ENCODE peak calls at places on chromosomes 3 and 15, in nine cellular contexts. P is testis; J is mesenchymal stem cell; I is psoas muscle; Q is CD4-positive, alpha-beta memory T cell; W is cardiac muscle cell; G is mucosa of descending colon; A is CD8-positive, alpha-beta memory T cell; M is HepG2. E is an unnamed sample. For H3K4me1, the result is how much of the 10 kb centered on the place peaks cover.

GRCh38 chr15:94327356-94327936 is 96.1 kb downstream of the MCTP2 start:
- DNase-seq in P (no peak), J (peak), I (no peak), Q (no peak), W (peak), G (no peak), A (no peak), M (peak), E (no peak)

GRCh38 chr3:195889843-195890407 is 18.4 kb downstream of the TNK2 start:
- DNase-seq in P (peak), J (no peak), I (peak), Q (no peak), W (no peak), G (no peak), A (no peak), M (no peak), E (no peak)

GRCh38 chr15:27973886-27974285 is 125.2 kb downstream of the OCA2 start:
- DNase-seq in P (no peak), J (no peak), I (no peak), Q (no peak), W (no peak), G (no peak), A (no peak), M (no peak), E (no peak)

GRCh38 chr3:149080011-149080698 is 6.2 kb downstream of the HLTF start:
- DNase-seq in P (no peak), J (peak), I (no peak), Q (no peak), W (no peak), G (no peak), A (no peak), M (no peak), E (no peak)

GRCh38 chr3:54905230-54905888 is 22.5 kb downstream of the LRTM1 start:
- DNase-seq in P (no peak), J (no peak), I (no peak), Q (no peak), W (no peak), G (no peak), A (no peak), M (no peak), E (no peak)

GRCh38 chr15:60760646-60761504 is 281.9 kb upstream of the ICE2 start:
- DNase-seq in P (no peak), J (peak), I (no peak), Q (no peak), W (no peak), G (no peak), A (no peak), M (no peak), E (no peak)

GRCh38 chr15:57017024-57017423 is 98.6 kb downstream of the TCF12 start:
- DNase-seq in P (no peak), J (peak), I (no peak), Q (no peak), W (peak), G (no peak), A (no peak), M (peak), E (no peak)

GRCh38 chr3:106004137-106004600 is 135.4 kb upstream of the CBLB start:
- DNase-seq in P (no peak), J (peak), I (no peak), Q (no peak), W (no peak), G (no peak), A (no peak), M (no peak), E (no peak)

GRCh38 chr3:125062904-125063618 is 7.3 kb upstream of the HEG1 start:
- DNase-seq in P (peak), J (peak), I (no peak), Q (no peak), W (peak), G (no peak), A (no peak), M (peak), E (no peak)

GRCh38 chr3:152638707-152639450 is 196.1 kb upstream of the P2RY1 start:
- DNase-seq in P (peak), J (no peak), I (no peak), Q (no peak), W (no peak), G (no peak), A (no peak), M (no peak), E (no peak)

GRCh38 chr15:40756938-40757337 is 1.9 kb upstream of the RMDN3 start:
- DNase-seq in P (no peak), J (no peak), I (peak), Q (no peak), W (no peak), G (no peak), A (no peak), M (no peak), E (no peak)

GRCh38 chr3:102258666-102259227 is 176.1 kb upstream of the ZPLD1 start:
- DNase-seq in P (no peak), J (no peak), I (no peak), Q (no peak), W (no peak), G (no peak), A (no peak), M (no peak), E (no peak)

GRCh38 chr15:43516801-43517353 is 531 bp upstream of the MAP1A start:
- DNase-seq in P (no peak), J (peak), I (no peak), Q (no peak), W (peak), G (no peak), A (no peak), M (no peak), E (no peak)

GRCh38 chr3:111283165-111283564 is 211.5 kb downstream of the NECTIN3 start:
- DNase-seq in P (peak), J (no peak), I (no peak), Q (no peak), W (no peak), G (no peak), A (no peak), M (no peak), E (no peak)

GRCh38 chr15:60830479-60830878 is 351.5 kb upstream of the ICE2 start:
- DNase-seq in P (no peak), J (peak), I (no peak), Q (no peak), W (no peak), G (no peak), A (no peak), M (no peak), E (no peak)

GRCh38 chr3:32428092-32429068 is 36.7 kb downstream of the CMTM7 start:
- DNase-seq in P (no peak), J (no peak), I (no peak), Q (peak), W (no peak), G (no peak), A (peak), M (no peak), E (peak)

GRCh38 chr3:101824691-101825090 is 24.6 kb upstream of the NFKBIZ start:
- DNase-seq in P (no peak), J (no peak), I (no peak), Q (no peak), W (no peak), G (no peak), A (no peak), M (no peak), E (no peak)

GRCh38 chr3:43710607-43711006 is 19.9 kb downstream of the ABHD5 start:
- DNase-seq in P (no peak), J (no peak), I (no peak), Q (no peak), W (no peak), G (no peak), A (no peak), M (no peak), E (no peak)

GRCh38 chr3:188241072-188241471 is 87.1 kb downstream of the LPP start:
- DNase-seq in P (peak), J (peak), I (peak), Q (no peak), W (peak), G (no peak), A (no peak), M (no peak), E (no peak)

GRCh38 chr15:78628227-78628626 is 7.4 kb upstream of the CHRNA3 start:
- DNase-seq in P (no peak), J (no peak), I (no peak), Q (no peak), W (no peak), G (no peak), A (no peak), M (no peak), E (no peak)

GRCh38 chr15:61997786-61998185 is 62.5 kb downstream of the VPS13C start:
- DNase-seq in P (no peak), J (no peak), I (no peak), Q (no peak), W (no peak), G (no peak), A (no peak), M (no peak), E (no peak)

GRCh38 chr15:75350601-75351331 is 3.9 kb downstream of the NEIL1 start:
- DNase-seq in P (no peak), J (no peak), I (peak), Q (no peak), W (no peak), G (no peak), A (no peak), M (no peak), E (no peak)

GRCh38 chr15:88506628-88507027 is 39.1 kb downstream of the MRPS11 start:
- DNase-seq in P (no peak), J (no peak), I (no peak), Q (no peak), W (no peak), G (no peak), A (no peak), M (no peak), E (no peak)

GRCh38 chr3:121896823-121897222 is 2.6 kb downstream of the SLC15A2 start:
- DNase-seq in P (no peak), J (no peak), I (no peak), Q (no peak), W (no peak), G (no peak), A (no peak), M (no peak), E (no peak)

GRCh38 chr3:23728651-23729117 is 77.1 kb upstream of the UBE2E1 start:
- DNase-seq in P (peak), J (peak), I (no peak), Q (no peak), W (no peak), G (no peak), A (no peak), M (no peak), E (no peak)

GRCh38 chr3:120780977-120781376 is 38.4 kb downstream of the GTF2E1 start:
- DNase-seq in P (no peak), J (peak), I (peak), Q (no peak), W (no peak), G (peak), A (no peak), M (no peak), E (no peak)

GRCh38 chr3:108175352-108175751 is 46.9 kb downstream of the IFT57 start:
- DNase-seq in P (no peak), J (no peak), I (no peak), Q (no peak), W (no peak), G (no peak), A (no peak), M (no peak), E (no peak)

GRCh38 chr15:85329561-85330421 is 50.6 kb upstream of the AKAP13 start:
- DNase-seq in P (peak), J (peak), I (no peak), Q (peak), W (no peak), G (no peak), A (no peak), M (no peak), E (no peak)

GRCh38 chr3:121155023-121155422 is 247.0 kb downstream of the STXBP5L start:
- DNase-seq in P (no peak), J (peak), I (no peak), Q (no peak), W (no peak), G (no peak), A (no peak), M (no peak), E (no peak)

GRCh38 chr3:189710620-189711388 is 79.6 kb downstream of the TP63 start:
- DNase-seq in P (peak), J (peak), I (peak), Q (no peak), W (no peak), G (no peak), A (no peak), M (no peak), E (no peak)

GRCh38 chr3:58585005-58585786 is 8.0 kb upstream of the FAM107A start:
- DNase-seq in P (peak), J (peak), I (peak), Q (peak), W (peak), G (peak), A (peak), M (peak), E (no peak)

GRCh38 chr15:49898097-49898496 is 220.9 kb downstream of the ATP8B4 start:
- DNase-seq in P (no peak), J (no peak), I (no peak), Q (no peak), W (no peak), G (no peak), A (no peak), M (no peak), E (no peak)

GRCh38 chr15:73240864-73241499 is 127.8 kb downstream of the HCN4 start:
- DNase-seq in P (peak), J (peak), I (peak), Q (peak), W (peak), G (peak), A (peak), M (peak), E (peak)

GRCh38 chr3:33936921-33937210 is 138.4 kb downstream of the PDCD6IP start:
- DNase-seq in P (no peak), J (no peak), I (no peak), Q (no peak), W (no peak), G (no peak), A (no peak), M (no peak), E (no peak)
- H3K4me1 ChIP-seq in P (under half), J (under half), I (under half), Q (under half), W (under half), G (under half), A (under half), M (under half), E (under half)

DNA sequence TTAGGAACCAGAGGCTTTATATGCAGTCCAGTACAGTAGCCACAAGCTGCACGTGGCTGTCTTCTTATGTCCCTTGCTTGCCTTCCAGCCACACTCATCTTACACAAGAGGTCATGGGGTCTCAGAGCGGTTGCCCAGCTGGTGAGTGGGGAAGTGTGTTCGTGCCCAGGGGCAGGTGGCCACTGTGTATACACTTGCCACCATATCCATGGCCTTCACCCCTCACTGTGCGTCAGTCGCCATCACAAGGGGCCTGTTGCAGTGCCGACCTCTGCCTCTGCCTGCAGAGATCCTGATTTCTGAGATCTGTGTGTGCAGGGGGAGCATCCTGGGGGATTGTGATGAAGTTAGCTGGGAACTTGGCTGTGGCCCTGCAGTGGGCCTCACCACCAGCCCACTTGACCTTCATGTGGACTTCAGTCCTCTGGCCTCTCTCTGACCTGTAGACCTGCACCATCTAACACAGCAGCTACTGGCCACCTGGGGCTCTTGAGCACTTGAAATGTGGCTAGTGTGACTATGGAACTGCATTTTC is 43.1 kb upstream of the SACM1L start:
- DNase-seq in P (peak), J (peak), I (no peak), Q (no peak), W (no peak), G (no peak), A (no peak), M (peak), E (no peak)
- H3K4me1 ChIP-seq in P (under half), J (under half), I (half or more), Q (under half), W (under half), G (under half), A (under half), M (half or more), E (under half)

GRCh38 chr15:96867992-96868391 is 537.5 kb downstream of the NR2F2 start:
- DNase-seq in P (no peak), J (no peak), I (no peak), Q (no peak), W (no peak), G (no peak), A (no peak), M (no peak), E (no peak)
- H3K4me1 ChIP-seq in P (under half), J (under half), I (under half), Q (under half), W (under half), G (under half), A (under half), M (under half), E (under half)

DNA sequence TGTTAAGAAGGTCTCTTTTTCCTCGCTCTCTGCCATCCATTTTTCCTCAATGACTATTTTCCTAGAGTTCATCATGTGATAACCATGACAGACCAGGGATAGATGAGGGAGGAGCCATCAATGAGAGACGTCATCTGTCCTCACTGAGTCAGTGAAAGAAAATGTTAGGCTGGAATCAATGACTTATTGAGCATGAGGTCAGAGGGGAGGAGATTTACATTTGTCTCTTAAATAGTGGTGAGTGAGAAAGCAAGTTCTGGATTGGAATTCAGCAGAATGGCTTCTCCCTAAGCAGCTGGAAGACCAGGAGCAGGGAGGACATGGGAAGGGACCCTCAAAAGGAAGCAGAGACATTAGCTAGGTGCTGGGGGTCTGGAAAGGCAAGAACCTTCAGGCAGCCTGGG is 28.2 kb upstream of the USP3 start:
- DNase-seq in P (no peak), J (peak), I (no peak), Q (no peak), W (no peak), G (no peak), A (no peak), M (peak), E (no peak)
- H3K4me1 ChIP-seq in P (under half), J (under half), I (under half), Q (half or more), W (under half), G (under half), A (half or more), M (half or more), E (half or more)

GRCh38 chr3:194396561-194396896 is 2.5 kb downstream of the GP5 start:
- DNase-seq in P (no peak), J (no peak), I (no peak), Q (no peak), W (no peak), G (no peak), A (no peak), M (peak), E (no peak)
- H3K4me1 ChIP-seq in P (under half), J (under half), I (under half), Q (under half), W (under half), G (under half), A (under half), M (under half), E (under half)

DNA sequence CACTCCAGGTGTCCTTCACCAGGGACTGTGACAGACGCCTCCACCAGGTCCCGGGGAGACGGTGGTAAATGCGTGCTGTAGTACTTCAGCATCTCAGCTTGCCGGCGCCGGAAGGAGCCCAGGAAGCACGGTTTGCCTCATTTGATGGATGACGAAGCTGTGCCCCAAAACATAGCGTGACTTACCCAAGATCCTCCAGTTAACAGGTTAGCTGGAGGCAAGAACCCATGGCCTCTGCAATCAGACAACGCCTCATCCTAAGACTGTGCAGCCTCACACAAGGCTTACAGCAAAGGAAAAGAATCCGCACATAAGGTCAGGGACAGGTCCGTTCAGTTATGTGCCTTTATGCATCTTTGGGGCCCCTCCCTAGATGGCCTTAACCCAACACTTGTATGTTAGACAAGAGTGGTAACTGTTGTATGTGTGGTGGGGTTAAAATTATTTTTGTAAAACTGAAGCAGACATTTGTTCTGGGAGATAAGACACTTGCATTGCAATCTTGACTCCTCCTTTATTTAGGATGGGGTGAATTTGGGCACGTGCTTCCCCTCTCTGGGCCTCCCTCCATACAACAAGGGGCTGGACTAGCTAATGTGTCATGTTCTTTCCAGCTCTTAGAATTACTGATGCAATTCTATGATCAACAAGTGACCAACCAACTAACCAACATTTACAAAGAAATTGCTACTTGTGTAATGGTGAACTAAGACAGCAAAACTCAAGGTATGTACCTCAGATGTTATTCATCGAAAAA is 39.4 kb downstream of the VGLL4 start:
- DNase-seq in P (peak), J (peak), I (peak), Q (no peak), W (no peak), G (no peak), A (no peak), M (no peak), E (no peak)
- H3K4me1 ChIP-seq in P (half or more), J (under half), I (half or more), Q (under half), W (half or more), G (under half), A (under half), M (under half), E (under half)

GRCh38 chr15:53840681-53841080 is 81.2 kb upstream of the WDR72 start:
- DNase-seq in P (no peak), J (no peak), I (no peak), Q (no peak), W (no peak), G (no peak), A (no peak), M (no peak), E (no peak)
- H3K4me1 ChIP-seq in P (under half), J (under half), I (under half), Q (under half), W (under half), G (under half), A (under half), M (half or more), E (under half)

GRCh38 chr15:80568876-80569605 is 126.1 kb upstream of the ABHD17C start:
- DNase-seq in P (no peak), J (no peak), I (no peak), Q (no peak), W (peak), G (no peak), A (no peak), M (no peak), E (no peak)
- H3K4me1 ChIP-seq in P (under half), J (under half), I (under half), Q (under half), W (under half), G (under half), A (under half), M (under half), E (under half)

GRCh38 chr15:29787767-29788166 is 34.5 kb downstream of the TJP1 start:
- DNase-seq in P (no peak), J (no peak), I (no peak), Q (no peak), W (no peak), G (no peak), A (no peak), M (no peak), E (no peak)

GRCh38 chr15:29785068-29785467 is 37.2 kb downstream of the TJP1 start:
- DNase-seq in P (no peak), J (peak), I (no peak), Q (no peak), W (no peak), G (no peak), A (no peak), M (no peak), E (no peak)

GRCh38 chr15:29789871-29790270 is 32.4 kb downstream of the TJP1 start:
- DNase-seq in P (no peak), J (no peak), I (no peak), Q (no peak), W (no peak), G (no peak), A (no peak), M (no peak), E (no peak)

GRCh38 chr15:29788433-29789034 is 33.7 kb downstream of the TJP1 start:
- DNase-seq in P (no peak), J (no peak), I (no peak), Q (no peak), W (no peak), G (no peak), A (no peak), M (no peak), E (no peak)

DNA sequence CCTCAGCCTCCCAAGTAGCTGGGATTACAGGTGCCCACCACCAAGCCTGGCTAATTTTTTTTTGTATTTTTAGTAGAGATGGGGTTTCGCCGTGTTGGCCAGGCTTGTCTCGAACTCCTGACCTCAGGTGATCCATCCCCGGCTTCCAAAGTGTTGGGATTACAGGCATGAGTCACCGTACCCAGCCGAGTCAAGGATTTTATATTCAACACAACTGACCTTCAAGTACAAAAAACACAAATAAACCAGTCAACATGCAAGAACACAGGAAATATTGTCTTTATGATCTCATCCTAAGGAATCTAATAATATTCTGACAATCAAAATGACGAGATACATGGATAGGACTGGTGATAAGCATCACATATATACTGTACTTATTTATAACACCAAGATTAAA is 37.9 kb downstream of the TJP1 start:
- DNase-seq in P (no peak), J (peak), I (no peak), Q (no peak), W (no peak), G (no peak), A (no peak), M (no peak), E (no peak)
- H3K4me1 ChIP-seq in P (under half), J (under half), I (under half), Q (under half), W (under half), G (under half), A (under half), M (under half), E (under half)